ENCODE peak calls at places on chromosomes 12 and 14, in ten cellular contexts. H, R, J, S, F, M, Q, P, U and I are unnamed samples.

GRCh38 chr14:101372894-101373640 is 188.2 kb upstream of the DIO3 start:
- DNase-seq in Q (no peak), P (no peak), U (no peak), H (no peak), R (no peak), F (peak), S (no peak), M (no peak), J (no peak), I (no peak)

GRCh38 chr12:26803552-26803951 is 29.4 kb downstream of the ITPR2 start:
- DNase-seq in S (no peak), M (no peak), Q (no peak), U (no peak), H (no peak), J (no peak), F (no peak), P (no peak), R (no peak), I (peak)

GRCh38 chr12:75766263-75767160 is 255.1 kb upstream of the KRR1 start:
- DNase-seq in P (no peak), R (peak), Q (no peak), H (no peak), J (no peak), M (no peak), S (no peak), F (no peak), U (no peak), I (peak)

GRCh38 chr14:20799955-20800544 is 2.6 kb downstream of the RNASE1 start:
- DNase-seq in S (no peak), F (no peak), H (peak), M (peak), R (peak), Q (peak), U (peak), P (no peak), J (peak), I (no peak)

GRCh38 chr14:36524874-36525745 is 5.1 kb upstream of the NKX2-1 start:
- DNase-seq in R (peak), H (peak), P (peak), M (no peak), U (peak), J (no peak), S (no peak), F (no peak), Q (no peak), I (peak)

GRCh38 chr12:22543246-22544037 is 900 bp downstream of the C2CD5 start:
- DNase-seq in H (peak), U (peak), R (peak), F (no peak), S (no peak), Q (peak), J (peak), M (peak), P (peak), I (peak)

GRCh38 chr12:124914392-124915248 is at the start of gene UBC:
- DNase-seq in Q (peak), S (peak), J (peak), R (peak), U (peak), F (peak), H (peak), P (peak), M (peak), I (peak)

GRCh38 chr12:64737539-64737938 is 21.7 kb downstream of the GNS start:
- DNase-seq in P (no peak), H (no peak), U (no peak), J (no peak), S (no peak), M (no peak), R (no peak), F (no peak), Q (no peak), I (no peak)

GRCh38 chr12:119772431-119772830 is 104.5 kb downstream of the PRKAB1 start:
- DNase-seq in U (no peak), Q (no peak), H (no peak), F (no peak), S (no peak), J (no peak), P (no peak), M (no peak), R (no peak), I (peak)

GRCh38 chr12:68276400-68276930 is 23.1 kb upstream of the IL22 start:
- DNase-seq in U (no peak), S (no peak), M (no peak), Q (no peak), H (no peak), J (no peak), P (no peak), R (no peak), F (no peak), I (peak)

GRCh38 chr12:109393437-109394345 is 46.0 kb downstream of the MYO1H start:
- DNase-seq in J (peak), R (peak), Q (peak), M (no peak), S (peak), P (peak), U (peak), H (peak), F (no peak), I (peak)

GRCh38 chr14:73789996-73790581 is 61.5 kb upstream of the PTGR2 start:
- DNase-seq in S (peak), P (peak), Q (peak), F (peak), R (peak), H (no peak), M (peak), U (no peak), J (peak), I (peak)

GRCh38 chr12:46516933-46517578 is 144.5 kb upstream of the SLC38A2 start:
- DNase-seq in H (no peak), P (no peak), F (no peak), R (no peak), Q (no peak), M (no peak), J (no peak), U (no peak), S (no peak), I (no peak)

GRCh38 chr12:53034459-53034858 is 15.4 kb upstream of the TNS2 start:
- DNase-seq in Q (no peak), J (no peak), P (no peak), H (no peak), U (no peak), M (no peak), S (no peak), F (no peak), R (no peak), I (no peak)

GRCh38 chr12:114848661-114849060 is 164.7 kb upstream of the TBX3 start:
- DNase-seq in J (no peak), U (no peak), H (no peak), Q (no peak), P (no peak), S (peak), M (no peak), F (no peak), R (peak), I (peak)

GRCh38 chr14:58808828-58809227 is 171.1 kb downstream of the DACT1 start:
- DNase-seq in J (no peak), H (no peak), S (no peak), R (peak), Q (peak), U (no peak), M (no peak), F (no peak), P (no peak), I (peak)

GRCh38 chr14:103388664-103389063 is 3.4 kb downstream of the MARK3 start:
- DNase-seq in P (no peak), Q (no peak), M (no peak), S (no peak), F (no peak), J (no peak), U (no peak), H (no peak), R (no peak), I (no peak)

GRCh38 chr12:9925746-9926393 is 6.3 kb downstream of the CLEC2A start:
- DNase-seq in Q (no peak), M (no peak), P (no peak), H (peak), R (peak), S (peak), U (no peak), F (no peak), J (no peak), I (peak)

GRCh38 chr14:46940600-46940999 is 289.0 kb upstream of the RPL10L start:
- DNase-seq in R (no peak), S (no peak), M (no peak), U (no peak), Q (no peak), P (no peak), F (no peak), J (no peak), H (no peak), I (no peak)

GRCh38 chr12:49930515-49931288 is 19.8 kb upstream of the AQP2 start:
- DNase-seq in H (no peak), Q (no peak), R (peak), U (no peak), P (no peak), J (no peak), M (no peak), F (no peak), S (no peak), I (peak)

GRCh38 chr14:93903342-93904184 is 23.6 kb upstream of the FAM181A start:
- DNase-seq in F (no peak), H (peak), S (no peak), J (no peak), U (no peak), Q (no peak), R (no peak), P (peak), M (no peak), I (no peak)

GRCh38 chr12:2248901-2249381 is 196.2 kb downstream of the CACNA1C start:
- DNase-seq in H (no peak), R (no peak), S (no peak), Q (no peak), F (no peak), P (no peak), J (no peak), U (no peak), M (peak), I (peak)

GRCh38 chr12:24776856-24777255 is 172.0 kb downstream of the BCAT1 start:
- DNase-seq in S (no peak), Q (no peak), P (no peak), R (no peak), F (no peak), H (no peak), U (no peak), J (no peak), M (no peak), I (peak)

GRCh38 chr12:68792952-68793351 is 15.0 kb upstream of the MDM2 start:
- DNase-seq in S (no peak), Q (no peak), F (no peak), M (no peak), R (peak), H (no peak), P (peak), U (peak), J (no peak), I (peak)

GRCh38 chr12:22234561-22234960 is 99.9 kb downstream of the ST8SIA1 start:
- DNase-seq in Q (peak), S (no peak), M (no peak), F (no peak), H (no peak), U (no peak), J (no peak), R (no peak), P (no peak), I (peak)

DNA sequence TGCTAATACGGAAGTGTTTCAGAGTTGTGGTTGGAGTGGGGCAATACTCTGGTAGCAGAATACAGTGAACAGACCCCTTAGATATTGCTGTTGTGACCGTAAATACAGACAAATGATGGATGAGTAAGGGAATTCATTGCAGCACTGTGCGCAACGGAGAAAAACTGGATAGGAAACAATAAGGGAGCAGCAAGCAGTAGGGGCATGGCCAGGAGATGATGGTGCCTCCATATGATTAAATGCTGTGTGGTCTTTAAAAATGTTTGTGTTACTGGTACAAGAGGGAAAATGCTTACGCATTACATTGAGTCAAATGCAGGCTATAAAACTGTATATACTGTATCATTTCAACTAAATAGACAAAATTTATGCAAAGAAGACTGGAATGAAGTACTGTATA is 61.6 kb downstream of the EML1 start:
- DNase-seq in P (no peak), H (no peak), R (no peak), J (no peak), Q (no peak), S (no peak), F (no peak), M (no peak), U (no peak), I (no peak)
- H3K4me3 ChIP-seq in P (no peak), H (no peak), R (no peak), J (no peak), Q (no peak), S (no peak), F (no peak), M (no peak), U (no peak), I (no peak)

GRCh38 chr12:42442328-42442759 is 116.4 kb downstream of the PPHLN1 start:
- DNase-seq in F (no peak), R (no peak), P (no peak), Q (no peak), J (no peak), H (no peak), U (no peak), S (no peak), M (no peak), I (no peak)
- TF ChIP-seq CTCF in F (no peak), R (no peak), P (no peak), Q (no peak), J (no peak), H (no peak), U (no peak), S (no peak), M (no peak), I (no peak)

DNA sequence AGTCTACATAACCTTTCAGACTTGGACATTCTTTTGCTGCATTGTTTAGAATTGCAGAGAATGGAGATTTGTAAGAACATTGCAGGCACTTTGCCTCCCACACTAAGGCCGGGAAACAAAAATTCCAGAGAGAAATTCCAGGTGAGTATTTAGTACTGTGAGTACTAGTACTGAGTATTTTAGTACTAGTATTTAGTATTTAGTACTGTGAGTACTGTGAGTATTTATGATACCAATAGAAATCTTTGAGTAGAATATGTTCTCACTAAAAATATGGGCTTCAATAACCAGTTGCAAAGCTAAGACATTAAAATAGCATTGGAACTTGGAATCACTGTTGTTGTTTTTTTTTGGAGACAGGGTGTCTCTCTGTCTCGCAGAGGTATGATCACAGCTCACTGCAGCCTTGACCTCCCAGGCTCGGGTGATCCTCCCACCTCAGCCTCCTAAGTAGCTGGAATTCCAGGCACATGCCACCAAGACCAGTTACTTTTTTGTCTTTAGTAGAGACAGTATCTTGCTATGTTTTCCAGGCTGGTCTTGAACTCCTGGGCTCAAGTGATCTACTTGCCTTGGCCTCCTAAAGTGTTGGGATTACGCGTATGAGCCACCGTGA is 5.3 kb upstream of the HAUS4 start:
- DNase-seq in R (no peak), H (no peak), M (no peak), U (no peak), J (no peak), Q (no peak), S (no peak), P (no peak), F (no peak), I (no peak)
- H3K4me3 ChIP-seq in R (no peak), H (no peak), M (no peak), U (no peak), J (no peak), Q (no peak), S (no peak), P (no peak), F (no peak), I (no peak)

GRCh38 chr14:105315211-105315721 is 718 bp downstream of the PACS2 start:
- DNase-seq in Q (peak), F (no peak), M (no peak), S (no peak), J (no peak), U (no peak), H (peak), P (no peak), R (peak), I (peak)
- TF ChIP-seq CTCF in Q (no peak), F (no peak), M (no peak), S (no peak), J (no peak), U (no peak), H (no peak), P (no peak), R (no peak), I (no peak)